ENCODE peak calls at places on chromosomes 16 and 17, in five cellular contexts. P is H9, T is neuronal stem cell, X is H1, Z is trophoblast cell. O is an unnamed sample.

GRCh38 chr16:12516621-12517309 is 286.9 kb downstream of the CPPED1 start:
- DNase-seq in P (no peak), T (no peak), X (no peak), Z (no peak), O (no peak)

GRCh38 chr16:2476345-2476720 is 1.4 kb downstream of the TBC1D24 start:
- DNase-seq in P (no peak), T (no peak), X (no peak), Z (no peak), O (no peak)

GRCh38 chr16:86408685-86409084 is 101.6 kb upstream of the FOXF1 start:
- DNase-seq in P (no peak), T (no peak), X (no peak), Z (no peak), O (no peak)

GRCh38 chr17:75321506-75321905 is 32.3 kb upstream of the SLC25A19 start:
- DNase-seq in P (no peak), T (no peak), X (no peak), Z (peak; percentile 68), O (no peak)

GRCh38 chr16:68756250-68757051 is 19.4 kb downstream of the CDH1 start:
- DNase-seq in P (no peak), T (no peak), X (no peak), Z (peak; percentile 98), O (no peak)

GRCh38 chr16:73254983-73255382 is 207.1 kb upstream of the ZFHX3 start:
- DNase-seq in P (no peak), T (no peak), X (no peak), Z (peak; percentile 85), O (no peak)

GRCh38 chr16:89331371-89332109 is 114.0 kb downstream of the ZNF778 start:
- DNase-seq in P (no peak), T (no peak), X (no peak), Z (no peak), O (no peak)

GRCh38 chr17:29677139-29677834 is 54.6 kb upstream of the CORO6 start:
- DNase-seq in P (no peak), T (no peak), X (no peak), Z (no peak), O (peak; percentile 24)

GRCh38 chr17:36514856-36515255 is 19.8 kb downstream of the MYO19 start:
- DNase-seq in P (no peak), T (no peak), X (no peak), Z (no peak), O (no peak)

GRCh38 chr17:22514315-22514714 is 822.0 kb downstream of the KCNJ18 start:
- DNase-seq in P (no peak), T (no peak), X (no peak), Z (no peak), O (no peak)

GRCh38 chr16:78538919-78539318 is 439.5 kb downstream of the WWOX start:
- DNase-seq in P (no peak), T (no peak), X (no peak), Z (peak; percentile 8), O (no peak)

GRCh38 chr17:30207655-30208054 is 27.8 kb downstream of the SLC6A4 start:
- DNase-seq in P (peak; percentile 26), T (no peak), X (no peak), Z (no peak), O (no peak)

GRCh38 chr17:74427048-74427762 is 4.7 kb upstream of the GPRC5C start:
- DNase-seq in P (peak; percentile 52), T (no peak), X (no peak), Z (no peak), O (no peak)

GRCh38 chr16:2530629-2531318 is 434 bp downstream of the CEMP1 start:
- DNase-seq in P (no peak), T (no peak), X (no peak), Z (no peak), O (no peak)

GRCh38 chr17:64784353-64784798 is 122.3 kb upstream of the SMURF2 start:
- DNase-seq in P (no peak), T (no peak), X (no peak), Z (no peak), O (no peak)

GRCh38 chr16:82082543-82083244 is 47.6 kb downstream of the HSD17B2 start:
- DNase-seq in P (no peak), T (no peak), X (no peak), Z (no peak), O (peak; percentile 69)

GRCh38 chr16:52521570-52521969 is 25.4 kb downstream of the TOX3 start:
- DNase-seq in P (no peak), T (no peak), X (no peak), Z (no peak), O (no peak)

GRCh38 chr17:55845385-55845784 is 94.5 kb downstream of the PCTP start:
- DNase-seq in P (peak; percentile 81), T (peak; percentile 62), X (peak; percentile 38), Z (peak; percentile 53), O (peak; percentile 34)

GRCh38 chr16:31438414-31438813 is 4.2 kb downstream of the ZNF843 start:
- DNase-seq in P (no peak), T (no peak), X (no peak), Z (no peak), O (no peak)

GRCh38 chr16:47777191-47777590 is 316.1 kb downstream of the PHKB start:
- DNase-seq in P (no peak), T (no peak), X (no peak), Z (no peak), O (peak; percentile 6)
- H2AK5ac ChIP-seq in P (no peak overlapping the region), T (no peak overlapping the region), X (no peak overlapping the region), Z (no peak overlapping the region), O (no peak overlapping the region)

GRCh38 chr17:80824549-80825470 is 166.8 kb upstream of the CHMP6 start:
- DNase-seq in P (no peak), T (no peak), X (no peak), Z (no peak), O (no peak)
- H3K18ac ChIP-seq in P (no peak overlapping the region), T (no peak overlapping the region), X (no peak overlapping the region), Z (no peak overlapping the region), O (no peak overlapping the region)

DNA sequence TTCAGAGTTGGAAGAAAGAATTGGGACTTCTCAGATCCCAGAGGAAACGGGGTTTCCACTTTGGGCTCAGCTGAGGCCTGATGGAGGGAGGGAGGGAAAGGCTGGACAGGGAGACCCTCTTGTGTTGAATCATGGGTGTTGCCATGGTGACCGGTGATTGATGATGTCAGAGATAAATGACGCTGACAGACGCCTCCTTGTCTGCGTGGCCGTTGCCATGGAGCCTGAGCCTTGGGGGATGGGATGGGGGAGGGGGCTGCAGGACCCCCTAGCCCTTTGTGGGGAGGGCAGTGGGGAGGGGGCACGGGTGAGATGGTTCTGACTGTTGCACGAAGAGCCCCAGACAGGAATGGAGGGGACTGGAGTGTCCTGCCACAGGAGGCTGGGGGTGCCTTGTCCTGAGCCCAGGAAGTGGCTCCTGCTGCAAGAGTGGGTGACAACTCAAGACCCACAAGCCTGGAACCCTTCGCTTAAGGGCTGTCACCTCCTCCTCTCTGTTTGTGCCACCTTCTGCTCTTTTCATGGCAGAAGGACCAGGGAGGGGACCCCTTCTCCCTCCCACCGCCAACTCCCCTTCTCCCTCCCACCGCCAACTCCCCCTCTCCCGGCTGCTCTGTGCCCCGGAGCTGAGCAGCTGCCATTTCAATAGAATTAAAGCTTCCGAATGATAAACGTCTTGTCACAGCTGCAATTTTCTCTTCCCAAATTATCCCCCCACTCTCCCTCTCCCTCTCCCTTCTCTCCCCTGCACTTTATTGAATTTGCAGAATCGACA is 13.9 kb downstream of the GJD3 start:
- DNase-seq in P (no peak), T (peak; percentile 94), X (no peak), Z (no peak), O (peak; percentile 77)
- H2BK12ac ChIP-seq in P (no peak overlapping the region), T (no peak overlapping the region), X (no peak overlapping the region), Z (no peak overlapping the region), O (no peak overlapping the region)

GRCh38 chr17:39924691-39925055 is 2.7 kb downstream of the ORMDL3 start:
- DNase-seq in P (no peak), T (no peak), X (no peak), Z (no peak), O (no peak)
- H2AK5ac ChIP-seq in P (no peak overlapping the region), T (no peak overlapping the region), X (no peak overlapping the region), Z (no peak overlapping the region), O (no peak overlapping the region)

GRCh38 chr17:81391964-81392908 is 3.0 kb upstream of the BAHCC1 start:
- DNase-seq in P (no peak), T (no peak), X (no peak), Z (no peak), O (peak; percentile 81)
- H3K18ac ChIP-seq in P (no peak overlapping the region), T (peak overlapping the region; percentile 81), X (no peak overlapping the region), Z (no peak overlapping the region), O (peak overlapping the region; percentile 99)

DNA sequence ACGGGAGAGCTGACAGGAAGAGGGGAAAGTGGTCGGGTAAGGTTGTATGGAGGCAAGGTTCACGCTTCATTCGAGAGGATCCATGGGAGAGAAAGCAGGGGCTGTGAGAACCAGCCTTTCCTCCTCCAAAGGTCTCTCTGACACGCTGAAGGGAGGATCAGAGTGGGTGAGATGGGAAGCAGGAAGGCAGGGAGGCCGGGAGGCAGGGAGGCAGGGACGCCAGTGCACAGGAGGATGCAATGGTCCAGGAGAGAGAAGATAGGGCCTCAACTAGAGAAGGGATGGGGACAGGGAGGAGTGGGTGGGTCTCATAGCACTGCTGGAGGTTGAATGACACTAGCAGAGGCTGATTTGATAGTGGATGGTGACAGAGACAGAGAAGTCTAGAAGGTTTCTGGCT is 54.1 kb downstream of the PIMREG start:
- DNase-seq in P (no peak), T (no peak), X (no peak), Z (no peak), O (no peak)
- H2BK12ac ChIP-seq in P (no peak overlapping the region), T (no peak overlapping the region), X (peak overlapping the region; percentile 81), Z (no peak overlapping the region), O (no peak overlapping the region)